ENCODE peak calls at places on chromosomes 4 and X, in seven cellular contexts. P is fibroblast of lung, K is IMR-90, W is OCI-LY7, A is GM23338, Y is PC-3, Q is endothelial cell of umbilical vein. X is an unnamed sample.
A peak's percentile ranks its signal among the peaks of the same experiment; 100 is the strongest.

GRCh38 chrX:2540426-2540942 is 39.7 kb upstream of the DHRSX start:
- DNase-seq in P (peak; percentile 6), K (no peak), W (no peak), A (no peak), Y (no peak), Q (no peak), X (no peak)

GRCh38 chrX:154398668-154399526 is 720 bp downstream of the RPL10 start:
- DNase-seq in P (peak; percentile 66), K (peak; percentile 67), W (peak; percentile 88), A (peak; percentile 61), Y (peak; percentile 72), Q (peak; percentile 81), X (peak; percentile 40)

GRCh38 chrX:41600266-41600665 is 88.5 kb upstream of the GPR34 start:
- DNase-seq in P (peak; percentile 87), K (peak; percentile 68), W (no peak), A (peak; percentile 28), Y (no peak), Q (peak; percentile 7), X (peak; percentile 83)

GRCh38 chr4:3821580-3822229 is 55.5 kb downstream of the ADRA2C start:
- DNase-seq in P (no peak), K (no peak), W (no peak), A (no peak), Y (no peak), Q (no peak), X (no peak)

GRCh38 chr4:112288455-112288854 is 2.8 kb upstream of the TIFA start:
- DNase-seq in P (no peak), K (no peak), W (peak; percentile 85), A (no peak), Y (no peak), Q (no peak), X (no peak)

GRCh38 chrX:136953867-136954787 is 73.6 kb upstream of the RBMX start:
- DNase-seq in P (peak; percentile 62), K (peak; percentile 67), W (peak; percentile 68), A (peak; percentile 79), Y (peak; percentile 88), Q (peak; percentile 51), X (peak; percentile 41)

GRCh38 chr4:154466336-154466735 is 25.3 kb downstream of the DCHS2 start:
- DNase-seq in P (no peak), K (no peak), W (no peak), A (peak; percentile 73), Y (no peak), Q (no peak), X (no peak)

GRCh38 chr4:55754754-55755350 is 64.7 kb upstream of the EXOC1L start:
- DNase-seq in P (peak; percentile 74), K (peak; percentile 58), W (no peak), A (no peak), Y (peak; percentile 80), Q (peak; percentile 68), X (peak; percentile 72)

GRCh38 chr4:173289351-173289725 is 44.8 kb downstream of the HMGB2 start:
- DNase-seq in P (peak; percentile 35), K (peak; percentile 16), W (no peak), A (no peak), Y (no peak), Q (no peak), X (peak; percentile 35)

GRCh38 chr4:65825121-65825520 is 154.8 kb upstream of the EPHA5 start:
- DNase-seq in P (peak; percentile 76), K (peak; percentile 0), W (no peak), A (no peak), Y (peak; percentile 91), Q (peak; percentile 4), X (peak; percentile 75)

GRCh38 chr4:151766691-151767090 is 5.9 kb upstream of the GATB start:
- DNase-seq in P (no peak), K (no peak), W (no peak), A (peak; percentile 40), Y (peak; percentile 32), Q (no peak), X (no peak)

GRCh38 chr4:140099993-140100392 is 54.0 kb downstream of the MAML3 start:
- DNase-seq in P (no peak), K (peak; percentile 28), W (no peak), A (no peak), Y (peak; percentile 63), Q (peak; percentile 91), X (no peak)

GRCh38 chr4:147853706-147854105 is 121.8 kb downstream of the ARHGAP10 start:
- DNase-seq in P (no peak), K (peak; percentile 79), W (no peak), A (no peak), Y (no peak), Q (no peak), X (no peak)

GRCh38 chr4:1345905-1346780 is 865 bp upstream of the UVSSA start:
- DNase-seq in P (peak; percentile 54), K (peak; percentile 16), W (peak; percentile 71), A (peak; percentile 76), Y (peak; percentile 33), Q (peak; percentile 61), X (no peak)

GRCh38 chrX:413322-414201 is 26.9 kb upstream of the PPP2R3B start:
- DNase-seq in P (peak; percentile 72), K (peak; percentile 9), W (no peak), A (peak; percentile 81), Y (no peak), Q (peak; percentile 59), X (peak; percentile 45)
- H2AFZ ChIP-seq in P (peak overlapping the region; percentile 44), K (peak overlapping the region; percentile 85), W (no peak overlapping the region), A (peak overlapping the region; percentile 67), Y (no peak overlapping the region), Q (peak overlapping the region; percentile 49), X (peak overlapping the region; percentile 80)

GRCh38 chr4:24533364-24533763 is 51.0 kb downstream of the DHX15 start:
- DNase-seq in P (no peak), K (peak; percentile 50), W (no peak), A (no peak), Y (peak; percentile 32), Q (no peak), X (no peak)
- H4K20me1 ChIP-seq in P (no peaks in the 10 kb centered on the region), K (peaks cover 17% of the 10 kb centered on the region), W (peaks cover 32% of the 10 kb centered on the region), A (peaks cover 23% of the 10 kb centered on the region), Y (peaks cover 10% of the 10 kb centered on the region), Q (peaks cover 8% of the 10 kb centered on the region), X (peaks cover 38% of the 10 kb centered on the region)

GRCh38 chrX:1205681-1206611 is 6.5 kb downstream of the CRLF2 start:
- DNase-seq in P (peak; percentile 80), K (peak; percentile 59), W (peak; percentile 95), A (peak; percentile 98), Y (peak; percentile 57), Q (peak; percentile 65), X (peak; percentile 76)

GRCh38 chrX:1210844-1211243 is 1.6 kb downstream of the CRLF2 start:
- DNase-seq in P (no peak), K (no peak), W (no peak), A (no peak), Y (no peak), Q (no peak), X (no peak)

GRCh38 chrX:1202251-1202650 is 10.2 kb downstream of the CRLF2 start:
- DNase-seq in P (no peak), K (no peak), W (no peak), A (no peak), Y (no peak), Q (no peak), X (no peak)

GRCh38 chrX:1212532-1212931 is at the start of gene CRLF2:
- DNase-seq in P (no peak), K (no peak), W (peak; percentile 44), A (no peak), Y (peak; percentile 49), Q (no peak), X (no peak)

GRCh38 chrX:1207496-1208025 is 4.9 kb downstream of the CRLF2 start:
- DNase-seq in P (no peak), K (no peak), W (no peak), A (no peak), Y (no peak), Q (no peak), X (no peak)
- H3K4me1 ChIP-seq in P (no peaks in the 10 kb centered on the region), K (no peaks in the 10 kb centered on the region), W (peaks cover 30% of the 10 kb centered on the region), A (no peaks in the 10 kb centered on the region), Y (peaks cover 8% of the 10 kb centered on the region), Q (no peaks in the 10 kb centered on the region), X (no peaks in the 10 kb centered on the region)

DNA sequence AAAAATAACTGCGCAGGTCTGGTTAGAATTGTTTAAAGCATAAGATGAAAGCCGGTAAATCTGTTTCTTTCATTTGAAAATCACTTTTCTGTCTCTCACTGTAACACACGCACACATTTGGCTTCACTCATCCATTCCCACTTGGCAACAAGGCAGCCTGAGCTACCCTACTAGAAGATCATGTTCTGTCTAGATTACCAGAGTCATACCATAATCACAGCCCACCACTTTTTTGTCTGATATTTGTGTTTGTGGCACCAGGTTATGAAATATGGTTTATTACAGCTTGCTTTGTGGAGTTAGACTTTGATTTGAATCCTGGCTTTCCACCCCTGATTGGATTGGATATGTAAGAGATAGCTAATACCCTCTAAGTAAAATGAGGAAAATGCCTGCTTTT is 2.2 kb downstream of the USO1 start:
- DNase-seq in P (no peak), K (peak; percentile 18), W (no peak), A (no peak), Y (no peak), Q (no peak), X (no peak)
- H2AFZ ChIP-seq in P (no peak overlapping the region), K (no peak overlapping the region), W (no peak overlapping the region), A (no peak overlapping the region), Y (no peak overlapping the region), Q (no peak overlapping the region), X (no peak overlapping the region)

DNA sequence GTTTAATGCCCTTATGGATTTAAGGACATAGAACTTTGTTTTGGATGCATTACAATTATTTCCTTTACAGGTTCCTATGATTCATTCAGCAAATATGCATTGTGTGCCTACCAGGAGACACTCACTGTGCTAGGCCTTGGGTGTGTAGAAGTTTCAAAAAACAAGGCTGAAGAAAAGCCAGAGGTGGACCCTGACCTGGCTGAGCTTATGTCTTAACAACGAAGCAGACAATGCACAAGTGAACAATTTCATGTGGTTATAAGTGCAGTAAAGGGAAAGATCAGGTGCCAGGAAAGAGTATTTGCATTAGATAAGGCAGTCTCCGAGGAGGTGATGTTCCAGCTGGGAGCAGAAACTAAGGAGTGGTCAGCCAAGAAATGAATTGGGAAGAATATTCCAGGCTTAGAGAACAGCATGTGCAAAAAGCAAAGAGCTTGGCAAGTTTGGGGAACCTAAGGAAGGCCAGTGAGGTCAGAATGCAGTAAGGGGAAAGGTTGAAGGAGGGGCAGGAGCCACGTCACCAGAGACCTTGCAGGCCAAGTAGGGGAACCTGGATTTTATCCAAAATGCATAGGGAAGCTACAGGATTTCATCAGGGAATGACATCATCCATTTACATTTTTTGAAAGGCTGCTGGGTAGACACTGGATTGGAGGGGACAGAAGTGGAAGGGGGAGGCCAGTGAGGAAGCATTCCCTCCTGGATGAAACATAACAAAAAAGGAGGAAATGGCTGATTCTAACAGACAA is 193.6 kb downstream of the SOWAHB start:
- DNase-seq in P (peak; percentile 75), K (peak; percentile 81), W (no peak), A (peak; percentile 64), Y (peak; percentile 88), Q (peak; percentile 75), X (peak; percentile 69)
- H4K20me1 ChIP-seq in P (no peaks in the 10 kb centered on the region), K (no peaks in the 10 kb centered on the region), W (no peaks in the 10 kb centered on the region), A (peaks cover 50% of the 10 kb centered on the region), Y (no peaks in the 10 kb centered on the region), Q (no peaks in the 10 kb centered on the region), X (no peaks in the 10 kb centered on the region)